ENCODE peak calls at places on chromosomes 6 and 20, in six cellular contexts. L, F, G, U, A and S are unnamed samples.

GRCh38 chr6:81722503-81723223 is 29.8 kb downstream of the TENT5A start:
- DNase-seq in L (no peak), F (no peak), G (no peak), U (no peak), A (no peak), S (no peak)

GRCh38 chr6:109441069-109441816 is 719 bp downstream of the SMPD2 start:
- DNase-seq in L (no peak), F (no peak), G (no peak), U (peak; percentile 72), A (peak; percentile 79), S (peak; percentile 36)

GRCh38 chr20:32804817-32805216 is 14.9 kb upstream of the MAPRE1 start:
- DNase-seq in L (no peak), F (no peak), G (no peak), U (no peak), A (no peak), S (no peak)

GRCh38 chr6:169371344-169372144 is 117.9 kb upstream of the THBS2 start:
- DNase-seq in L (peak; percentile 0), F (no peak), G (no peak), U (no peak), A (peak; percentile 50), S (peak; percentile 28)

GRCh38 chr20:47352332-47353223 is 3.9 kb downstream of the ZMYND8 start:
- DNase-seq in L (no peak), F (no peak), G (no peak), U (no peak), A (no peak), S (peak; percentile 54)

GRCh38 chr6:32082951-32083350 is 26.2 kb downstream of the TNXB start:
- DNase-seq in L (peak; percentile 94), F (no peak), G (no peak), U (peak; percentile 92), A (no peak), S (peak; percentile 75)

GRCh38 chr6:36633915-36634314 is 39.8 kb downstream of the SRSF3 start:
- DNase-seq in L (no peak), F (peak; percentile 84), G (no peak), U (peak; percentile 81), A (no peak), S (peak; percentile 89)

GRCh38 chr6:6931047-6932025 is 176.4 kb upstream of the RREB1 start:
- DNase-seq in L (no peak), F (no peak), G (no peak), U (no peak), A (no peak), S (no peak)

GRCh38 chr6:169620171-169621125 is 81.4 kb downstream of the WDR27 start:
- DNase-seq in L (no peak), F (no peak), G (no peak), U (no peak), A (no peak), S (peak; percentile 78)

GRCh38 chr6:141667580-141668309 is 465.0 kb upstream of the GJE1 start:
- DNase-seq in L (no peak), F (no peak), G (no peak), U (no peak), A (no peak), S (peak; percentile 20)

GRCh38 chr6:138162104-138162946 is 586 bp downstream of the ARFGEF3 start:
- DNase-seq in L (no peak), F (no peak), G (no peak), U (no peak), A (peak; percentile 58), S (no peak)

GRCh38 chr6:138638626-138639025 is 134.9 kb upstream of the CCDC28A start:
- DNase-seq in L (no peak), F (no peak), G (no peak), U (no peak), A (no peak), S (no peak)

GRCh38 chr20:62367136-62367482 is at the start of gene LAMA5:
- DNase-seq in L (no peak), F (no peak), G (no peak), U (no peak), A (no peak), S (no peak)

GRCh38 chr6:149431905-149432775 is 32.1 kb downstream of the SUMO4 start:
- DNase-seq in L (peak; percentile 71), F (peak; percentile 94), G (peak; percentile 87), U (peak; percentile 95), A (peak; percentile 98), S (peak; percentile 46)

GRCh38 chr6:134750669-134751068 is 199.2 kb downstream of the ALDH8A1 start:
- DNase-seq in L (no peak), F (no peak), G (no peak), U (no peak), A (no peak), S (peak; percentile 50)

GRCh38 chr6:168890306-168890995 is 363.2 kb downstream of the THBS2 start:
- DNase-seq in L (no peak), F (no peak), G (no peak), U (no peak), A (no peak), S (no peak)

GRCh38 chr6:37021356-37022129 is 16.1 kb downstream of the FGD2 start:
- DNase-seq in L (no peak), F (no peak), G (peak; percentile 56), U (no peak), A (peak; percentile 80), S (no peak)

GRCh38 chr20:40931348-40932044 is 97.1 kb upstream of the TOP1 start:
- DNase-seq in L (no peak), F (no peak), G (no peak), U (no peak), A (no peak), S (no peak)

GRCh38 chr6:149217466-149217888 is 100.0 kb upstream of the TAB2 start:
- DNase-seq in L (no peak), F (no peak), G (no peak), U (no peak), A (no peak), S (no peak)

GRCh38 chr6:119037941-119038623 is 40.4 kb downstream of the FAM184A start:
- DNase-seq in L (no peak), F (no peak), G (no peak), U (no peak), A (no peak), S (no peak)

GRCh38 chr6:165843121-165843520 is 180.1 kb upstream of the PDE10A start:
- DNase-seq in L (no peak), F (no peak), G (no peak), U (no peak), A (no peak), S (no peak)

GRCh38 chr6:108945686-108946158 is 97.5 kb downstream of the ARMC2 start:
- DNase-seq in L (no peak), F (peak; percentile 94), G (no peak), U (peak; percentile 91), A (no peak), S (peak; percentile 85)

GRCh38 chr6:154806804-154807203 is 73.6 kb downstream of the SCAF8 start:
- DNase-seq in L (no peak), F (no peak), G (no peak), U (no peak), A (no peak), S (no peak)

GRCh38 chr6:70980800-70981199 is 23.9 kb upstream of the B3GAT2 start:
- DNase-seq in L (no peak), F (no peak), G (no peak), U (no peak), A (no peak), S (no peak)

GRCh38 chr6:154448448-154449096 is 61.9 kb downstream of the CNKSR3 start:
- DNase-seq in L (no peak), F (no peak), G (no peak), U (peak; percentile 77), A (no peak), S (peak; percentile 91)

GRCh38 chr6:26216886-26217713 is 129.9 kb downstream of the HFE start:
- DNase-seq in L (peak; percentile 83), F (peak; percentile 89), G (no peak), U (peak; percentile 96), A (peak; percentile 90), S (peak; percentile 84)

GRCh38 chr20:48541581-48542071 is 286.2 kb downstream of the PREX1 start:
- DNase-seq in L (no peak), F (no peak), G (no peak), U (no peak), A (no peak), S (no peak)